ENCODE peak calls at places on chromosome 15, in ten cellular contexts. One of them, this sample, is unnamed.

GRCh38 chr15:85168642-85169173 is 187.1 kb downstream of the PDE8A start:
- DNase-seq in brain microvascular endothelial cell: peak; percentile 21
- DNase-seq in astrocyte: no peak
- DNase-seq in HepG2: peak; percentile 24
- DNase-seq in suprapubic skin: no peak
- DNase-seq in HCT116: peak; percentile 18
- DNase-seq in left lung: peak; percentile 77
- DNase-seq in mammary epithelial cell: peak; percentile 71
- DNase-seq in thyroid gland: peak; percentile 85
- DNase-seq in upper lobe of right lung: peak; percentile 83
- DNase-seq in this sample: peak; percentile 41

GRCh38 chr15:45637552-45638033 is 2.8 kb downstream of the SQOR start:
- DNase-seq in brain microvascular endothelial cell: peak; percentile 77
- DNase-seq in astrocyte: peak; percentile 82
- DNase-seq in HepG2: peak; percentile 80
- DNase-seq in suprapubic skin: no peak
- DNase-seq in HCT116: no peak
- DNase-seq in left lung: no peak
- DNase-seq in mammary epithelial cell: peak; percentile 76
- DNase-seq in thyroid gland: peak; percentile 67
- DNase-seq in upper lobe of right lung: no peak
- DNase-seq in this sample: peak; percentile 66

GRCh38 chr15:76185716-76186115 is 125.6 kb downstream of the ETFA start:
- DNase-seq in brain microvascular endothelial cell: peak; percentile 68
- DNase-seq in astrocyte: peak; percentile 49
- DNase-seq in HepG2: peak; percentile 72
- DNase-seq in suprapubic skin: no peak
- DNase-seq in HCT116: peak; percentile 77
- DNase-seq in left lung: no peak
- DNase-seq in mammary epithelial cell: peak; percentile 61
- DNase-seq in thyroid gland: peak; percentile 19
- DNase-seq in upper lobe of right lung: no peak
- DNase-seq in this sample: peak; percentile 31

GRCh38 chr15:37900286-37901221 is 33.9 kb upstream of the TMCO5A start:
- DNase-seq in brain microvascular endothelial cell: peak; percentile 56
- DNase-seq in astrocyte: peak; percentile 47
- DNase-seq in HepG2: no peak
- DNase-seq in suprapubic skin: no peak
- DNase-seq in HCT116: no peak
- DNase-seq in left lung: no peak
- DNase-seq in mammary epithelial cell: peak; percentile 31
- DNase-seq in thyroid gland: no peak
- DNase-seq in upper lobe of right lung: no peak
- DNase-seq in this sample: no peak

GRCh38 chr15:37791693-37792092 is 142.7 kb upstream of the TMCO5A start:
- DNase-seq in brain microvascular endothelial cell: no peak
- DNase-seq in astrocyte: no peak
- DNase-seq in HepG2: no peak
- DNase-seq in suprapubic skin: no peak
- DNase-seq in HCT116: no peak
- DNase-seq in left lung: no peak
- DNase-seq in mammary epithelial cell: no peak
- DNase-seq in thyroid gland: no peak
- DNase-seq in upper lobe of right lung: no peak
- DNase-seq in this sample: no peak

GRCh38 chr15:44706946-44707636 is 4.0 kb downstream of the PATL2 start:
- DNase-seq in brain microvascular endothelial cell: no peak
- DNase-seq in astrocyte: no peak
- DNase-seq in HepG2: no peak
- DNase-seq in suprapubic skin: no peak
- DNase-seq in HCT116: no peak
- DNase-seq in left lung: no peak
- DNase-seq in mammary epithelial cell: peak; percentile 80
- DNase-seq in thyroid gland: no peak
- DNase-seq in upper lobe of right lung: peak; percentile 68
- DNase-seq in this sample: no peak

GRCh38 chr15:57696146-57696545 is 10.4 kb upstream of the POLR2M start:
- DNase-seq in brain microvascular endothelial cell: no peak
- DNase-seq in astrocyte: no peak
- DNase-seq in HepG2: no peak
- DNase-seq in suprapubic skin: no peak
- DNase-seq in HCT116: no peak
- DNase-seq in left lung: no peak
- DNase-seq in mammary epithelial cell: no peak
- DNase-seq in thyroid gland: no peak
- DNase-seq in upper lobe of right lung: no peak
- DNase-seq in this sample: no peak

GRCh38 chr15:38563723-38564519 is 693 bp downstream of the RASGRP1 start:
- DNase-seq in brain microvascular endothelial cell: no peak
- DNase-seq in astrocyte: no peak
- DNase-seq in HepG2: no peak
- DNase-seq in suprapubic skin: no peak
- DNase-seq in HCT116: peak; percentile 8
- DNase-seq in left lung: peak; percentile 95
- DNase-seq in mammary epithelial cell: peak; percentile 39
- DNase-seq in thyroid gland: peak; percentile 69
- DNase-seq in upper lobe of right lung: peak; percentile 91
- DNase-seq in this sample: peak; percentile 89

GRCh38 chr15:75785771-75786563 is 57.3 kb upstream of the UBE2Q2 start:
- DNase-seq in brain microvascular endothelial cell: no peak
- DNase-seq in astrocyte: no peak
- DNase-seq in HepG2: peak; percentile 31
- DNase-seq in suprapubic skin: no peak
- DNase-seq in HCT116: no peak
- DNase-seq in left lung: no peak
- DNase-seq in mammary epithelial cell: no peak
- DNase-seq in thyroid gland: no peak
- DNase-seq in upper lobe of right lung: peak; percentile 60
- DNase-seq in this sample: no peak

GRCh38 chr15:51776952-51777574 is 25.7 kb downstream of the TMOD2 start:
- DNase-seq in brain microvascular endothelial cell: peak; percentile 81
- DNase-seq in astrocyte: peak; percentile 42
- DNase-seq in HepG2: peak; percentile 74
- DNase-seq in suprapubic skin: no peak
- DNase-seq in HCT116: peak; percentile 64
- DNase-seq in left lung: no peak
- DNase-seq in mammary epithelial cell: peak; percentile 92
- DNase-seq in thyroid gland: peak; percentile 64
- DNase-seq in upper lobe of right lung: no peak
- DNase-seq in this sample: peak; percentile 27

GRCh38 chr15:77719450-77719849 is 86.7 kb upstream of the LINGO1 start:
- DNase-seq in brain microvascular endothelial cell: no peak
- DNase-seq in astrocyte: no peak
- DNase-seq in HepG2: no peak
- DNase-seq in suprapubic skin: no peak
- DNase-seq in HCT116: no peak
- DNase-seq in left lung: peak; percentile 32
- DNase-seq in mammary epithelial cell: no peak
- DNase-seq in thyroid gland: no peak
- DNase-seq in upper lobe of right lung: no peak
- DNase-seq in this sample: no peak

GRCh38 chr15:56913670-56914069 is 4.8 kb upstream of the TCF12 start:
- DNase-seq in brain microvascular endothelial cell: peak; percentile 25
- DNase-seq in astrocyte: peak; percentile 86
- DNase-seq in HepG2: no peak
- DNase-seq in suprapubic skin: no peak
- DNase-seq in HCT116: no peak
- DNase-seq in left lung: no peak
- DNase-seq in mammary epithelial cell: no peak
- DNase-seq in thyroid gland: no peak
- DNase-seq in upper lobe of right lung: no peak
- DNase-seq in this sample: no peak

GRCh38 chr15:76991741-76992645 is 2.9 kb upstream of the PSTPIP1 start:
- DNase-seq in brain microvascular endothelial cell: no peak
- DNase-seq in astrocyte: no peak
- DNase-seq in HepG2: no peak
- DNase-seq in suprapubic skin: peak; percentile 79
- DNase-seq in HCT116: no peak
- DNase-seq in left lung: peak; percentile 89
- DNase-seq in mammary epithelial cell: no peak
- DNase-seq in thyroid gland: no peak
- DNase-seq in upper lobe of right lung: peak; percentile 68
- DNase-seq in this sample: no peak

GRCh38 chr15:84981711-84982300 is at the start of gene PDE8A:
- DNase-seq in brain microvascular endothelial cell: no peak
- DNase-seq in astrocyte: peak; percentile 37
- DNase-seq in HepG2: no peak
- DNase-seq in suprapubic skin: peak; percentile 82
- DNase-seq in HCT116: no peak
- DNase-seq in left lung: peak; percentile 92
- DNase-seq in mammary epithelial cell: peak; percentile 35
- DNase-seq in thyroid gland: peak; percentile 53
- DNase-seq in upper lobe of right lung: no peak
- DNase-seq in this sample: no peak

GRCh38 chr15:36502509-36502908 is 76.9 kb upstream of the CDIN1 start:
- DNase-seq in brain microvascular endothelial cell: no peak
- DNase-seq in astrocyte: no peak
- DNase-seq in HepG2: no peak
- DNase-seq in suprapubic skin: no peak
- DNase-seq in HCT116: no peak
- DNase-seq in left lung: no peak
- DNase-seq in mammary epithelial cell: no peak
- DNase-seq in thyroid gland: no peak
- DNase-seq in upper lobe of right lung: no peak
- DNase-seq in this sample: no peak
- H3K4me3 ChIP-seq in brain microvascular endothelial cell: no peak overlapping the region
- H3K4me3 ChIP-seq in astrocyte: no peak overlapping the region
- H3K4me3 ChIP-seq in HepG2: no peak overlapping the region
- H3K4me3 ChIP-seq in suprapubic skin: no peak overlapping the region
- H3K4me3 ChIP-seq in HCT116: no peak overlapping the region
- H3K4me3 ChIP-seq in left lung: no peak overlapping the region
- H3K4me3 ChIP-seq in mammary epithelial cell: no peak overlapping the region
- H3K4me3 ChIP-seq in thyroid gland: no peak overlapping the region
- H3K4me3 ChIP-seq in upper lobe of right lung: no peak overlapping the region
- H3K4me3 ChIP-seq in this sample: no peak overlapping the region

DNA sequence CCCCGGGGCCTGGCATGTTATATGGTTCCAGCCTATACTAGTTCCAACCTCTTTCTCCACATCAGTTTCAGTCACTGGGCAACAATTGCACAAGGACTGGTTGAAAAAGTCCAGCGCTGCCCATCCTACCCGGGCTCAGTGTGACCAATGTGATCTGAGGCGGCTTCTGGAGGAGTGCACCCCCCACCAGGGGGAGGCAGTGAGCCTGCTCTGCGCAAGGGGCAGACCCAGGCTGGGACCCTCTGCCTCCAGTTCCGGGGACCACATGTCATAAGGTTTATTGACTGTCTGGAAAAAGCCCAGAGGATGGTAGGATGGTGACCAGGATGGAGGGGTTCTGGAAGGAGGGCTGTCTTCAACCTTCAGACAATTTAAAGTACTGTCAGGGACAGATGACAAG is 25.6 kb upstream of the NR2E3 start:
- DNase-seq in brain microvascular endothelial cell: no peak
- DNase-seq in astrocyte: no peak
- DNase-seq in HepG2: no peak
- DNase-seq in suprapubic skin: peak; percentile 63
- DNase-seq in HCT116: no peak
- DNase-seq in left lung: no peak
- DNase-seq in mammary epithelial cell: no peak
- DNase-seq in thyroid gland: no peak
- DNase-seq in upper lobe of right lung: no peak
- DNase-seq in this sample: no peak
- TF ChIP-seq CTCF in brain microvascular endothelial cell: peak; percentile 67
- TF ChIP-seq CTCF in astrocyte: peak; percentile 9
- TF ChIP-seq CTCF in HepG2: peak; percentile 69
- TF ChIP-seq CTCF in suprapubic skin: no peak
- TF ChIP-seq CTCF in HCT116: peak; percentile 68
- TF ChIP-seq CTCF in left lung: no peak
- TF ChIP-seq CTCF in mammary epithelial cell: peak; percentile 38
- TF ChIP-seq CTCF in thyroid gland: no peak
- TF ChIP-seq CTCF in upper lobe of right lung: peak; percentile 26
- TF ChIP-seq CTCF in this sample: peak; percentile 64

GRCh38 chr15:88628018-88628673 is 7.0 kb downstream of the AEN start:
- DNase-seq in brain microvascular endothelial cell: no peak
- DNase-seq in astrocyte: no peak
- DNase-seq in HepG2: no peak
- DNase-seq in suprapubic skin: no peak
- DNase-seq in HCT116: no peak
- DNase-seq in left lung: no peak
- DNase-seq in mammary epithelial cell: no peak
- DNase-seq in thyroid gland: no peak
- DNase-seq in upper lobe of right lung: peak; percentile 37
- DNase-seq in this sample: no peak
- H3K36me3 ChIP-seq in brain microvascular endothelial cell: peaks cover 68% of the 10 kb centered on the region
- H3K36me3 ChIP-seq in astrocyte: peaks cover 62% of the 10 kb centered on the region
- H3K36me3 ChIP-seq in HepG2: peaks cover 39% of the 10 kb centered on the region
- H3K36me3 ChIP-seq in suprapubic skin: peaks cover 28% of the 10 kb centered on the region
- H3K36me3 ChIP-seq in HCT116: peaks cover 67% of the 10 kb centered on the region
- H3K36me3 ChIP-seq in left lung: no peaks in the 10 kb centered on the region
- H3K36me3 ChIP-seq in mammary epithelial cell: peaks cover 58% of the 10 kb centered on the region
- H3K36me3 ChIP-seq in thyroid gland: peaks cover 22% of the 10 kb centered on the region
- H3K36me3 ChIP-seq in upper lobe of right lung: peaks cover 75% of the 10 kb centered on the region
- H3K36me3 ChIP-seq in this sample: peaks cover 59% of the 10 kb centered on the region

GRCh38 chr15:73952171-73952912 is 26.1 kb downstream of the LOXL1 start:
- DNase-seq in brain microvascular endothelial cell: no peak
- DNase-seq in astrocyte: no peak
- DNase-seq in HepG2: no peak
- DNase-seq in suprapubic skin: no peak
- DNase-seq in HCT116: no peak
- DNase-seq in left lung: no peak
- DNase-seq in mammary epithelial cell: no peak
- DNase-seq in thyroid gland: no peak
- DNase-seq in upper lobe of right lung: peak; percentile 62
- DNase-seq in this sample: no peak

GRCh38 chr15:73951044-73951561 is 24.8 kb downstream of the LOXL1 start:
- DNase-seq in brain microvascular endothelial cell: peak; percentile 96
- DNase-seq in astrocyte: peak; percentile 98
- DNase-seq in HepG2: peak; percentile 83
- DNase-seq in suprapubic skin: peak; percentile 91
- DNase-seq in HCT116: no peak
- DNase-seq in left lung: peak; percentile 91
- DNase-seq in mammary epithelial cell: peak; percentile 78
- DNase-seq in thyroid gland: peak; percentile 91
- DNase-seq in upper lobe of right lung: peak; percentile 93
- DNase-seq in this sample: peak; percentile 75

GRCh38 chr15:73952913-73953750 is 26.9 kb downstream of the LOXL1 start:
- DNase-seq in brain microvascular endothelial cell: no peak
- DNase-seq in astrocyte: no peak
- DNase-seq in HepG2: no peak
- DNase-seq in suprapubic skin: no peak
- DNase-seq in HCT116: no peak
- DNase-seq in left lung: no peak
- DNase-seq in mammary epithelial cell: no peak
- DNase-seq in thyroid gland: no peak
- DNase-seq in upper lobe of right lung: peak; percentile 49
- DNase-seq in this sample: no peak

GRCh38 chr15:73950479-73951043 is 24.3 kb downstream of the LOXL1 start:
- DNase-seq in brain microvascular endothelial cell: no peak
- DNase-seq in astrocyte: no peak
- DNase-seq in HepG2: no peak
- DNase-seq in suprapubic skin: no peak
- DNase-seq in HCT116: no peak
- DNase-seq in left lung: no peak
- DNase-seq in mammary epithelial cell: no peak
- DNase-seq in thyroid gland: no peak
- DNase-seq in upper lobe of right lung: peak; percentile 46
- DNase-seq in this sample: no peak

DNA sequence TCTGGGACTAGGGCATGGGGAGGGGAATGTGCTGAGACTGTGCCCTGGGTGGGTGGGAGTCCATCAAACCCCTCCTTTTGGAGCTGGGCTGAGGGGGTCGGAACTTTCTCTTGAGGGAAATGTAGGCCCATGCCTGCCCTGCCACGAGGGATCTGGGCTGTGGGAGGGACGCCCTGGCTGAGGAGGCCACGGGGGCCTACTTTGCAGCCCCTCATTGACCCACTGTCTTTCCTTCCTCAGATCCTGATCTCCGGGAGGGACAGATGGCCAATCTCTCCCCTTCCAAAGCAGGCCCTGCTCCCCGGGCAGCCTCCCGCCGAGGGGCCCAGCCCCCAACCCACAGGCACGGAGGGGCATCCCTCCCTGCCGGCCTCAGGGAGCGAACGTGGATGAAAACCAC is 25.3 kb downstream of the LOXL1 start:
- DNase-seq in brain microvascular endothelial cell: no peak
- DNase-seq in astrocyte: no peak
- DNase-seq in HepG2: no peak
- DNase-seq in suprapubic skin: no peak
- DNase-seq in HCT116: no peak
- DNase-seq in left lung: no peak
- DNase-seq in mammary epithelial cell: no peak
- DNase-seq in thyroid gland: no peak
- DNase-seq in upper lobe of right lung: peak; percentile 63
- DNase-seq in this sample: no peak
- H3K4me3 ChIP-seq in brain microvascular endothelial cell: no peak overlapping the region
- H3K4me3 ChIP-seq in astrocyte: no peak overlapping the region
- H3K4me3 ChIP-seq in HepG2: no peak overlapping the region
- H3K4me3 ChIP-seq in suprapubic skin: no peak overlapping the region
- H3K4me3 ChIP-seq in HCT116: no peak overlapping the region
- H3K4me3 ChIP-seq in left lung: no peak overlapping the region
- H3K4me3 ChIP-seq in mammary epithelial cell: no peak overlapping the region
- H3K4me3 ChIP-seq in thyroid gland: no peak overlapping the region
- H3K4me3 ChIP-seq in upper lobe of right lung: no peak overlapping the region
- H3K4me3 ChIP-seq in this sample: no peak overlapping the region